ENCODE peak calls at places on chromosomes 7 and 10, in four cellular contexts. I is stimulated activated CD4-positive, alpha-beta T cell treated with anti-CD3 and anti-CD28 coated beads, Interleukin-15, amount 100 ng/mL, for 1 hour; J is astrocyte of the spinal cord; N is Karpas-422. P is an unnamed sample.

GRCh38 chr10:91564508-91564907 is 68.4 kb downstream of the PPP1R3C start:
- DNase-seq in I (no peak), J (no peak), N (no peak), P (no peak)

GRCh38 chr10:100519321-100520051 is at the start of gene SEC31B:
- DNase-seq in I (no peak), N (no peak), J (no peak), P (no peak)

GRCh38 chr10:3693031-3693714 is 91.8 kb downstream of the KLF6 start:
- DNase-seq in N (no peak), I (no peak), J (no peak), P (no peak)

GRCh38 chr10:125568156-125568555 is 114.8 kb downstream of the TEX36 start:
- DNase-seq in J (no peak), I (no peak), N (no peak), P (no peak)

GRCh38 chr10:12507165-12507870 is 158.0 kb downstream of the CAMK1D start:
- DNase-seq in J (no peak), N (no peak), I (no peak), P (no peak)

GRCh38 chr7:39540320-39540719 is 25.9 kb upstream of the YAE1 start:
- DNase-seq in N (no peak), I (no peak), J (no peak), P (no peak)

GRCh38 chr10:113431807-113432206 is 121.0 kb upstream of the HABP2 start:
- DNase-seq in N (no peak), I (no peak), J (no peak), P (no peak)

GRCh38 chr10:6333086-6333485 is 130.4 kb downstream of the PFKFB3 start:
- DNase-seq in J (no peak), N (no peak), I (no peak), P (no peak)

GRCh38 chr7:94913391-94913790 is 6.0 kb downstream of the PPP1R9A start:
- DNase-seq in J (no peak), I (no peak), N (no peak), P (no peak)

P was measured in NAMALWA.